ENCODE peak calls at places on chromosomes 11 and 22, in ten cellular contexts. One of them, this sample, is unnamed.

GRCh38 chr11:30635401-30635989 is 49.3 kb upstream of the MPPED2 start:
- DNase-seq in GM12878: no peak
- DNase-seq in psoas muscle: no peak
- DNase-seq in choroid plexus epithelial cell: peak
- DNase-seq in bronchial epithelial cell: no peak
- DNase-seq in GM23338: peak
- DNase-seq in GM10248: no peak
- DNase-seq in pancreas: no peak
- DNase-seq in IMR-90: peak
- DNase-seq in astrocyte of the cerebellum: peak
- DNase-seq in this sample: peak

GRCh38 chr11:130740819-130741218 is 175.5 kb downstream of the SNX19 start:
- DNase-seq in GM12878: no peak
- DNase-seq in psoas muscle: no peak
- DNase-seq in choroid plexus epithelial cell: peak
- DNase-seq in bronchial epithelial cell: no peak
- DNase-seq in GM23338: no peak
- DNase-seq in GM10248: no peak
- DNase-seq in pancreas: no peak
- DNase-seq in IMR-90: peak
- DNase-seq in astrocyte of the cerebellum: no peak
- DNase-seq in this sample: peak

GRCh38 chr11:46533396-46534110 is 60.3 kb downstream of the AMBRA1 start:
- DNase-seq in GM12878: no peak
- DNase-seq in psoas muscle: no peak
- DNase-seq in choroid plexus epithelial cell: no peak
- DNase-seq in bronchial epithelial cell: no peak
- DNase-seq in GM23338: no peak
- DNase-seq in GM10248: no peak
- DNase-seq in pancreas: no peak
- DNase-seq in IMR-90: no peak
- DNase-seq in astrocyte of the cerebellum: no peak
- DNase-seq in this sample: no peak

GRCh38 chr11:9103542-9104276 is 12.3 kb upstream of the SCUBE2 start:
- DNase-seq in GM12878: no peak
- DNase-seq in psoas muscle: no peak
- DNase-seq in choroid plexus epithelial cell: no peak
- DNase-seq in bronchial epithelial cell: no peak
- DNase-seq in GM23338: no peak
- DNase-seq in GM10248: no peak
- DNase-seq in pancreas: peak
- DNase-seq in IMR-90: no peak
- DNase-seq in astrocyte of the cerebellum: no peak
- DNase-seq in this sample: no peak

GRCh38 chr11:27934830-27935145 is 173.2 kb downstream of the KIF18A start:
- DNase-seq in GM12878: no peak
- DNase-seq in psoas muscle: no peak
- DNase-seq in choroid plexus epithelial cell: peak
- DNase-seq in bronchial epithelial cell: peak
- DNase-seq in GM23338: no peak
- DNase-seq in GM10248: no peak
- DNase-seq in pancreas: no peak
- DNase-seq in IMR-90: peak
- DNase-seq in astrocyte of the cerebellum: peak
- DNase-seq in this sample: peak

GRCh38 chr11:3213659-3214419 is 4.8 kb downstream of the MRGPRG start:
- DNase-seq in GM12878: no peak
- DNase-seq in psoas muscle: peak
- DNase-seq in choroid plexus epithelial cell: no peak
- DNase-seq in bronchial epithelial cell: no peak
- DNase-seq in GM23338: peak
- DNase-seq in GM10248: no peak
- DNase-seq in pancreas: no peak
- DNase-seq in IMR-90: no peak
- DNase-seq in astrocyte of the cerebellum: no peak
- DNase-seq in this sample: no peak

GRCh38 chr11:93005239-93005638 is 35.8 kb downstream of the MTNR1B start:
- DNase-seq in GM12878: no peak
- DNase-seq in psoas muscle: no peak
- DNase-seq in choroid plexus epithelial cell: peak
- DNase-seq in bronchial epithelial cell: peak
- DNase-seq in GM23338: no peak
- DNase-seq in GM10248: no peak
- DNase-seq in pancreas: no peak
- DNase-seq in IMR-90: peak
- DNase-seq in astrocyte of the cerebellum: no peak
- DNase-seq in this sample: peak

GRCh38 chr11:107508201-107508857 is 50.7 kb upstream of the CWF19L2 start:
- DNase-seq in GM12878: no peak
- DNase-seq in psoas muscle: no peak
- DNase-seq in choroid plexus epithelial cell: no peak
- DNase-seq in bronchial epithelial cell: no peak
- DNase-seq in GM23338: no peak
- DNase-seq in GM10248: no peak
- DNase-seq in pancreas: no peak
- DNase-seq in IMR-90: no peak
- DNase-seq in astrocyte of the cerebellum: no peak
- DNase-seq in this sample: no peak

GRCh38 chr22:45007247-45007945 is 2.4 kb downstream of the PHF21B start:
- DNase-seq in GM12878: no peak
- DNase-seq in psoas muscle: peak
- DNase-seq in choroid plexus epithelial cell: peak
- DNase-seq in bronchial epithelial cell: no peak
- DNase-seq in GM23338: peak
- DNase-seq in GM10248: no peak
- DNase-seq in pancreas: peak
- DNase-seq in IMR-90: peak
- DNase-seq in astrocyte of the cerebellum: no peak
- DNase-seq in this sample: peak

GRCh38 chr11:123073343-123074057 is 11.6 kb upstream of the HSPA8 start:
- DNase-seq in GM12878: no peak
- DNase-seq in psoas muscle: no peak
- DNase-seq in choroid plexus epithelial cell: no peak
- DNase-seq in bronchial epithelial cell: no peak
- DNase-seq in GM23338: no peak
- DNase-seq in GM10248: no peak
- DNase-seq in pancreas: no peak
- DNase-seq in IMR-90: no peak
- DNase-seq in astrocyte of the cerebellum: no peak
- DNase-seq in this sample: no peak

GRCh38 chr11:133955091-133955846 is 1.5 kb downstream of the IGSF9B start:
- DNase-seq in GM12878: no peak
- DNase-seq in psoas muscle: no peak
- DNase-seq in choroid plexus epithelial cell: no peak
- DNase-seq in bronchial epithelial cell: no peak
- DNase-seq in GM23338: peak
- DNase-seq in GM10248: no peak
- DNase-seq in pancreas: no peak
- DNase-seq in IMR-90: no peak
- DNase-seq in astrocyte of the cerebellum: no peak
- DNase-seq in this sample: no peak

GRCh38 chr11:44752262-44752661 is 25.5 kb downstream of the TSPAN18 start:
- DNase-seq in GM12878: no peak
- DNase-seq in psoas muscle: no peak
- DNase-seq in choroid plexus epithelial cell: no peak
- DNase-seq in bronchial epithelial cell: no peak
- DNase-seq in GM23338: no peak
- DNase-seq in GM10248: no peak
- DNase-seq in pancreas: no peak
- DNase-seq in IMR-90: no peak
- DNase-seq in astrocyte of the cerebellum: no peak
- DNase-seq in this sample: no peak

GRCh38 chr11:117950999-117951961 is 22.1 kb upstream of the TMPRSS13 start:
- DNase-seq in GM12878: no peak
- DNase-seq in psoas muscle: no peak
- DNase-seq in choroid plexus epithelial cell: no peak
- DNase-seq in bronchial epithelial cell: no peak
- DNase-seq in GM23338: no peak
- DNase-seq in GM10248: peak
- DNase-seq in pancreas: no peak
- DNase-seq in IMR-90: no peak
- DNase-seq in astrocyte of the cerebellum: no peak
- DNase-seq in this sample: no peak

GRCh38 chr11:117946842-117947526 is 17.8 kb upstream of the TMPRSS13 start:
- DNase-seq in GM12878: no peak
- DNase-seq in psoas muscle: peak
- DNase-seq in choroid plexus epithelial cell: peak
- DNase-seq in bronchial epithelial cell: peak
- DNase-seq in GM23338: peak
- DNase-seq in GM10248: peak
- DNase-seq in pancreas: peak
- DNase-seq in IMR-90: peak
- DNase-seq in astrocyte of the cerebellum: peak
- DNase-seq in this sample: peak

GRCh38 chr11:117949062-117949461 is 19.9 kb upstream of the TMPRSS13 start:
- DNase-seq in GM12878: no peak
- DNase-seq in psoas muscle: no peak
- DNase-seq in choroid plexus epithelial cell: no peak
- DNase-seq in bronchial epithelial cell: no peak
- DNase-seq in GM23338: no peak
- DNase-seq in GM10248: no peak
- DNase-seq in pancreas: no peak
- DNase-seq in IMR-90: no peak
- DNase-seq in astrocyte of the cerebellum: no peak
- DNase-seq in this sample: no peak

GRCh38 chr11:117953029-117953671 is 23.9 kb upstream of the TMPRSS13 start:
- DNase-seq in GM12878: no peak
- DNase-seq in psoas muscle: no peak
- DNase-seq in choroid plexus epithelial cell: no peak
- DNase-seq in bronchial epithelial cell: no peak
- DNase-seq in GM23338: no peak
- DNase-seq in GM10248: no peak
- DNase-seq in pancreas: no peak
- DNase-seq in IMR-90: no peak
- DNase-seq in astrocyte of the cerebellum: no peak
- DNase-seq in this sample: no peak

GRCh38 chr11:117950320-117950719 is 21.1 kb upstream of the TMPRSS13 start:
- DNase-seq in GM12878: no peak
- DNase-seq in psoas muscle: no peak
- DNase-seq in choroid plexus epithelial cell: peak
- DNase-seq in bronchial epithelial cell: no peak
- DNase-seq in GM23338: no peak
- DNase-seq in GM10248: peak
- DNase-seq in pancreas: no peak
- DNase-seq in IMR-90: no peak
- DNase-seq in astrocyte of the cerebellum: no peak
- DNase-seq in this sample: no peak
- TF ChIP-seq CTCF in GM12878: peak
- TF ChIP-seq CTCF in psoas muscle: no peak
- TF ChIP-seq CTCF in choroid plexus epithelial cell: peak
- TF ChIP-seq CTCF in bronchial epithelial cell: peak
- TF ChIP-seq CTCF in GM23338: peak
- TF ChIP-seq CTCF in GM10248: peak
- TF ChIP-seq CTCF in pancreas: no peak
- TF ChIP-seq CTCF in IMR-90: no peak
- TF ChIP-seq CTCF in astrocyte of the cerebellum: no peak
- TF ChIP-seq CTCF in this sample: peak

GRCh38 chr11:18145837-18146236 is 13.5 kb downstream of the MRGPRX3 start:
- DNase-seq in GM12878: no peak
- DNase-seq in psoas muscle: no peak
- DNase-seq in choroid plexus epithelial cell: no peak
- DNase-seq in bronchial epithelial cell: no peak
- DNase-seq in GM23338: no peak
- DNase-seq in GM10248: no peak
- DNase-seq in pancreas: no peak
- DNase-seq in IMR-90: no peak
- DNase-seq in astrocyte of the cerebellum: no peak
- DNase-seq in this sample: no peak

GRCh38 chr11:18140145-18140544 is 7.8 kb downstream of the MRGPRX3 start:
- DNase-seq in GM12878: no peak
- DNase-seq in psoas muscle: no peak
- DNase-seq in choroid plexus epithelial cell: no peak
- DNase-seq in bronchial epithelial cell: no peak
- DNase-seq in GM23338: no peak
- DNase-seq in GM10248: no peak
- DNase-seq in pancreas: no peak
- DNase-seq in IMR-90: no peak
- DNase-seq in astrocyte of the cerebellum: no peak
- DNase-seq in this sample: no peak

GRCh38 chr11:18144243-18144642 is 11.9 kb downstream of the MRGPRX3 start:
- DNase-seq in GM12878: no peak
- DNase-seq in psoas muscle: no peak
- DNase-seq in choroid plexus epithelial cell: peak
- DNase-seq in bronchial epithelial cell: peak
- DNase-seq in GM23338: no peak
- DNase-seq in GM10248: no peak
- DNase-seq in pancreas: no peak
- DNase-seq in IMR-90: peak
- DNase-seq in astrocyte of the cerebellum: no peak
- DNase-seq in this sample: no peak

GRCh38 chr11:18145025-18145424 is 12.7 kb downstream of the MRGPRX3 start:
- DNase-seq in GM12878: no peak
- DNase-seq in psoas muscle: no peak
- DNase-seq in choroid plexus epithelial cell: peak
- DNase-seq in bronchial epithelial cell: no peak
- DNase-seq in GM23338: no peak
- DNase-seq in GM10248: no peak
- DNase-seq in pancreas: no peak
- DNase-seq in IMR-90: no peak
- DNase-seq in astrocyte of the cerebellum: no peak
- DNase-seq in this sample: no peak
- TF ChIP-seq CTCF in GM12878: peak
- TF ChIP-seq CTCF in psoas muscle: no peak
- TF ChIP-seq CTCF in choroid plexus epithelial cell: peak
- TF ChIP-seq CTCF in bronchial epithelial cell: no peak
- TF ChIP-seq CTCF in GM23338: peak
- TF ChIP-seq CTCF in GM10248: no peak
- TF ChIP-seq CTCF in pancreas: no peak
- TF ChIP-seq CTCF in IMR-90: no peak
- TF ChIP-seq CTCF in astrocyte of the cerebellum: peak
- TF ChIP-seq CTCF in this sample: peak

GRCh38 chr22:25027959-25028840 is 75.7 kb downstream of the KIAA1671 start:
- DNase-seq in GM12878: no peak
- DNase-seq in psoas muscle: peak
- DNase-seq in choroid plexus epithelial cell: peak
- DNase-seq in bronchial epithelial cell: no peak
- DNase-seq in GM23338: peak
- DNase-seq in GM10248: no peak
- DNase-seq in pancreas: no peak
- DNase-seq in IMR-90: no peak
- DNase-seq in astrocyte of the cerebellum: no peak
- DNase-seq in this sample: peak
- TF ChIP-seq CTCF in GM12878: peak
- TF ChIP-seq CTCF in psoas muscle: peak
- TF ChIP-seq CTCF in choroid plexus epithelial cell: peak
- TF ChIP-seq CTCF in bronchial epithelial cell: peak
- TF ChIP-seq CTCF in GM23338: peak
- TF ChIP-seq CTCF in GM10248: peak
- TF ChIP-seq CTCF in pancreas: no peak
- TF ChIP-seq CTCF in IMR-90: no peak
- TF ChIP-seq CTCF in astrocyte of the cerebellum: peak
- TF ChIP-seq CTCF in this sample: peak

DNA sequence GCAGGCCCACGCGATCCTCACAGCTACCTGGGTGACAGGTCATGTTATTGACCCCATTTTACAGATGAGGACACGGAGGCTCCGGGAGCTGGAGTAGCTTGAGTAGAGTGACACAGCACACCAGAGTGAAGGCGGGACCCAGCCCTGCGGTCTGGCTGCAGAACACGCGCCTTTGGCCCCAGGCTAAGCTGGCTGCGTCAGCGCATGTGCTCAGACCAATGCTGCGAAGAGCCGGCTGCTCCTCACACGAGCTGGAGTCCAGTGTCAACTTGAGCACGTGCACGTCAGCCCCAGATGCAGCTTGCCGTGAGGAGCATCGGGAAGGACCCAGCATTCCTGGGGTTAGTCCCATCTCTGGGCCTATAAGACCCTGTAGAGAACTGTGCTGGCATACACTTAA is 49.9 kb downstream of the SCUBE1 start:
- DNase-seq in GM12878: no peak
- DNase-seq in psoas muscle: no peak
- DNase-seq in choroid plexus epithelial cell: no peak
- DNase-seq in bronchial epithelial cell: no peak
- DNase-seq in GM23338: no peak
- DNase-seq in GM10248: no peak
- DNase-seq in pancreas: no peak
- DNase-seq in IMR-90: no peak
- DNase-seq in astrocyte of the cerebellum: no peak
- DNase-seq in this sample: no peak
- TF ChIP-seq CTCF in GM12878: no peak
- TF ChIP-seq CTCF in psoas muscle: no peak
- TF ChIP-seq CTCF in choroid plexus epithelial cell: no peak
- TF ChIP-seq CTCF in bronchial epithelial cell: no peak
- TF ChIP-seq CTCF in GM23338: no peak
- TF ChIP-seq CTCF in GM10248: no peak
- TF ChIP-seq CTCF in pancreas: no peak
- TF ChIP-seq CTCF in IMR-90: no peak
- TF ChIP-seq CTCF in astrocyte of the cerebellum: no peak
- TF ChIP-seq CTCF in this sample: no peak

This sample was measured in astrocyte of the spinal cord.